ENCODE peak calls at places on chromosome 14, in eight cellular contexts. M is stimulated activated CD4-positive, alpha-beta T cell treated with anti-CD3 and anti-CD28 coated beads, Interleukin-2, amount 100 ng/mL, for 24 hours; E is H4; I is A172; C is NCI-H2081; U is AG20443; H is transverse colon; G is AG09319. T is an unnamed sample.
A peak's percentile ranks its signal among the peaks of the same experiment; 100 is the strongest.

GRCh38 chr14:61470261-61470953 is 149.0 kb downstream of the PRKCH start:
- DNase-seq in G (peak; percentile 86), U (peak; percentile 51), H (no peak), E (peak; percentile 94), C (peak; percentile 49), M (no peak), I (peak; percentile 86), T (peak; percentile 89)

GRCh38 chr14:102088012-102088792 is 1.4 kb upstream of the HSP90AA1 start:
- DNase-seq in E (no peak), M (peak; percentile 75), C (no peak), G (no peak), I (no peak), H (peak; percentile 56), U (peak; percentile 46), T (no peak)

GRCh38 chr14:102916347-102917055 is 6.0 kb upstream of the AMN start:
- DNase-seq in M (no peak), G (no peak), E (no peak), I (no peak), H (no peak), U (no peak), C (no peak), T (no peak)

GRCh38 chr14:64438181-64438839 is 27.0 kb upstream of the AKAP5 start:
- DNase-seq in I (peak; percentile 67), E (peak; percentile 73), M (no peak), C (no peak), H (no peak), G (peak; percentile 45), U (peak; percentile 86), T (peak; percentile 80)

GRCh38 chr14:99230271-99231141 is 41.5 kb downstream of the BCL11B start:
- DNase-seq in I (no peak), H (peak; percentile 45), E (peak; percentile 70), M (peak; percentile 80), C (no peak), U (no peak), G (no peak), T (no peak)

GRCh38 chr14:64196668-64197411 is 97.3 kb downstream of the ESR2 start:
- DNase-seq in E (peak; percentile 29), U (peak; percentile 72), I (peak; percentile 22), G (no peak), C (peak; percentile 44), H (no peak), M (peak; percentile 26), T (peak; percentile 7)

GRCh38 chr14:75176142-75176820 is at the start of gene TMED10:
- DNase-seq in H (peak; percentile 93), G (peak; percentile 69), C (peak; percentile 87), U (peak; percentile 91), M (peak; percentile 90), E (peak; percentile 79), I (no peak), T (peak; percentile 71)

GRCh38 chr14:20446889-20447288 is 7.7 kb downstream of the OSGEP start:
- DNase-seq in E (no peak), C (no peak), H (no peak), G (no peak), U (no peak), I (no peak), M (no peak), T (no peak)

GRCh38 chr14:41549821-41550597 is 56.7 kb upstream of the LRFN5 start:
- DNase-seq in C (no peak), I (peak; percentile 36), E (no peak), G (no peak), M (no peak), H (no peak), U (no peak), T (no peak)

GRCh38 chr14:67573268-67574010 is 26.6 kb downstream of the PIGH start:
- DNase-seq in H (no peak), C (no peak), G (no peak), M (no peak), E (no peak), U (no peak), I (no peak), T (no peak)

GRCh38 chr14:55333785-55334485 is 62.7 kb downstream of the FBXO34 start:
- DNase-seq in M (no peak), C (no peak), I (no peak), E (peak; percentile 87), U (no peak), G (no peak), H (no peak), T (peak; percentile 17)

GRCh38 chr14:96268426-96269358 is 12.7 kb downstream of the BDKRB1 start:
- DNase-seq in E (peak; percentile 85), I (peak; percentile 88), M (no peak), H (peak; percentile 58), G (peak; percentile 86), U (peak; percentile 94), C (no peak), T (peak; percentile 92)